ENCODE peak calls at places on chromosomes 2 and 18, in ten cellular contexts. M is epithelial cell of esophagus, B is spleen, V is uterus, E is mucosa of descending colon, D is Peyer's patch, H is sigmoid colon, P is ovary, G is mesendoderm, A is stomach. S is an unnamed sample.

GRCh38 chr2:170145675-170146432 is 32.1 kb upstream of the MYO3B start:
- DNase-seq in M (no peak), B (no peak), V (no peak), E (no peak), D (no peak), H (no peak), P (no peak), G (no peak), A (no peak), S (no peak)

GRCh38 chr2:86015006-86015405 is 90.7 kb downstream of the POLR1A start:
- DNase-seq in M (no peak), B (peak), V (no peak), E (no peak), D (no peak), H (peak), P (no peak), G (no peak), A (no peak), S (no peak)

GRCh38 chr2:43065036-43065435 is 161.4 kb downstream of the ZFP36L2 start:
- DNase-seq in M (no peak), B (peak), V (no peak), E (peak), D (no peak), H (peak), P (peak), G (no peak), A (no peak), S (no peak)

GRCh38 chr2:172442072-172442895 is 14.9 kb downstream of the ITGA6 start:
- DNase-seq in M (peak), B (no peak), V (peak), E (peak), D (peak), H (no peak), P (no peak), G (peak), A (peak), S (peak)

GRCh38 chr2:25328152-25329085 is 13.3 kb downstream of the DNMT3A start:
- DNase-seq in M (no peak), B (peak), V (no peak), E (no peak), D (no peak), H (no peak), P (peak), G (no peak), A (no peak), S (no peak)

GRCh38 chr18:55821219-55821618 is 233.2 kb upstream of the TCF4 start:
- DNase-seq in M (peak), B (no peak), V (no peak), E (no peak), D (no peak), H (no peak), P (no peak), G (no peak), A (no peak), S (peak)

GRCh38 chr18:74745658-74746403 is 148.2 kb downstream of the ZNF407 start:
- DNase-seq in M (peak), B (no peak), V (no peak), E (no peak), D (peak), H (no peak), P (no peak), G (no peak), A (no peak), S (peak)

GRCh38 chr18:46899274-46899948 is 17.9 kb downstream of the PIAS2 start:
- DNase-seq in M (no peak), B (no peak), V (no peak), E (no peak), D (no peak), H (no peak), P (no peak), G (peak), A (no peak), S (no peak)

GRCh38 chr2:26735096-26735495 is 29.0 kb upstream of the SLC35F6 start:
- DNase-seq in M (peak), B (peak), V (no peak), E (no peak), D (no peak), H (no peak), P (no peak), G (no peak), A (no peak), S (peak)

GRCh38 chr18:1503847-1504246 is 599.2 kb downstream of the ADCYAP1 start:
- DNase-seq in M (no peak), B (no peak), V (no peak), E (no peak), D (no peak), H (no peak), P (no peak), G (no peak), A (no peak), S (no peak)

GRCh38 chr2:240701736-240702639 is 10.3 kb downstream of the AQP12A start:
- DNase-seq in M (no peak), B (peak), V (no peak), E (no peak), D (no peak), H (no peak), P (peak), G (no peak), A (no peak), S (no peak)

GRCh38 chr2:16383411-16383810 is 282.2 kb downstream of the CYRIA start:
- DNase-seq in M (no peak), B (no peak), V (no peak), E (no peak), D (no peak), H (no peak), P (no peak), G (no peak), A (no peak), S (no peak)

GRCh38 chr2:11716689-11717321 is 29.6 kb upstream of the LPIN1 start:
- DNase-seq in M (peak), B (no peak), V (no peak), E (no peak), D (no peak), H (no peak), P (no peak), G (peak), A (no peak), S (no peak)

GRCh38 chr18:63040788-63041410 is 278.7 kb downstream of the BCL2 start:
- DNase-seq in M (no peak), B (no peak), V (no peak), E (no peak), D (no peak), H (no peak), P (no peak), G (no peak), A (no peak), S (no peak)

GRCh38 chr2:84495539-84496146 is 20.7 kb upstream of the DNAH6 start:
- DNase-seq in M (peak), B (no peak), V (peak), E (no peak), D (peak), H (no peak), P (no peak), G (peak), A (no peak), S (peak)

GRCh38 chr2:47803363-47803762 is 20.4 kb downstream of the MSH6 start:
- DNase-seq in M (no peak), B (no peak), V (no peak), E (no peak), D (no peak), H (no peak), P (no peak), G (no peak), A (no peak), S (no peak)

GRCh38 chr2:101204400-101205095 is 48.1 kb upstream of the CNOT11 start:
- DNase-seq in M (no peak), B (no peak), V (no peak), E (no peak), D (no peak), H (no peak), P (no peak), G (no peak), A (no peak), S (peak)
- H3K4me3 ChIP-seq in M (no peak), B (no peak), V (no peak), E (no peak), D (no peak), H (no peak), P (no peak), G (no peak), A (no peak), S (no peak)

GRCh38 chr18:9117980-9118841 is 15.7 kb downstream of the NDUFV2 start:
- DNase-seq in M (peak), B (no peak), V (no peak), E (no peak), D (no peak), H (no peak), P (no peak), G (no peak), A (no peak), S (no peak)
- H3K4me3 ChIP-seq in M (no peak), B (no peak), V (no peak), E (no peak), D (no peak), H (no peak), P (no peak), G (no peak), A (no peak), S (no peak)

GRCh38 chr18:12421732-12422131 is 14.0 kb downstream of the PRELID3A start:
- DNase-seq in M (no peak), B (no peak), V (no peak), E (no peak), D (no peak), H (no peak), P (no peak), G (peak), A (no peak), S (no peak)

GRCh38 chr18:12423820-12424219 is 16.1 kb downstream of the PRELID3A start:
- DNase-seq in M (no peak), B (peak), V (no peak), E (no peak), D (no peak), H (no peak), P (no peak), G (no peak), A (no peak), S (no peak)

GRCh38 chr18:12422936-12423335 is 15.2 kb downstream of the PRELID3A start:
- DNase-seq in M (no peak), B (no peak), V (no peak), E (no peak), D (no peak), H (no peak), P (no peak), G (peak), A (no peak), S (no peak)

GRCh38 chr18:12423393-12423792 is 15.7 kb downstream of the PRELID3A start:
- DNase-seq in M (no peak), B (no peak), V (no peak), E (no peak), D (no peak), H (no peak), P (no peak), G (no peak), A (no peak), S (no peak)

GRCh38 chr18:12420831-12421421 is 13.2 kb downstream of the PRELID3A start:
- DNase-seq in M (no peak), B (no peak), V (no peak), E (no peak), D (no peak), H (no peak), P (peak), G (peak), A (no peak), S (no peak)
- H3K4me3 ChIP-seq in M (no peak), B (peak), V (peak), E (no peak), D (peak), H (peak), P (peak), G (no peak), A (peak), S (no peak)

DNA sequence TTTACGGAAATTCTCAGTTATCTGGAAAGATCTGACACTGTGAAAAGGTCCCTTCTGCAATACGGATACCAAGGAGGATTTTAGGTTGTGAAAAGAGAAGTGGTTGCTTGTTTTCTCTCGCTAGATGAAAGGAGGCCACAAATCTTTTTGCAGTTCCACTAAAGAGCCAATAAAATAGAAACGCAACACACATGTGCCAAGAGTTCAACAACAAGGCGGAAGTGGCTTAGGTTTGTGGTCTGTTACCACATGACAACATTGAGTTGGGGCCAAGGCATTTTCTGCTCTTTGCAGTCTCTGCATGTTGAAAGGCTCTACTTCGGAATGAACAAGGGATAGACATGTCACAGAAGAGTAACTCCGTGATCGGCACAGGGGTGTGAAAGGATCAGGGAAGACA is 115.7 kb upstream of the OSR1 start:
- DNase-seq in M (peak), B (no peak), V (no peak), E (no peak), D (peak), H (peak), P (no peak), G (no peak), A (no peak), S (peak)
- H3K4me3 ChIP-seq in M (no peak), B (no peak), V (no peak), E (no peak), D (no peak), H (no peak), P (no peak), G (no peak), A (no peak), S (no peak)

DNA sequence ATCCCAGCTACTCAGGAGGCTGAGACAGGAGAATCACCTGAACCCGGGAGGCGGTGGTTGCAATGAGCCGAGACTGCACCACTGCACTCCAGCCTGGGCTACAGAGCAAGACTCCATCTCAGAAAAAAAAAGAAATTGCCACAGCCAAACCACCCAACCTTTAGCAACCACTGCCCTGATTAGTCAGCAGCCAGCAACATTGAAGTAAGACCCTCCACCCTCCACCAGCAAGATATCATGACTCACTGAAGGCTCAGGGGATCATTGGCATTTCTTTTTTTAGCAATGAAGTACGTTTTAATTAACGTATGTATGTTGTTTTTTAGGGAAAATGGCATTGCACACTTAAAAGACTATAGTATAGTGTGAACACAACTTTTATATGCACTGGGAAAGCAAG is 349.1 kb upstream of the ACVR2A start:
- DNase-seq in M (no peak), B (no peak), V (no peak), E (no peak), D (no peak), H (no peak), P (no peak), G (no peak), A (no peak), S (no peak)
- H3K4me3 ChIP-seq in M (no peak), B (no peak), V (no peak), E (no peak), D (no peak), H (no peak), P (no peak), G (no peak), A (no peak), S (no peak)

GRCh38 chr2:197867630-197868029 is 63.2 kb downstream of the PLCL1 start:
- DNase-seq in M (no peak), B (no peak), V (no peak), E (no peak), D (no peak), H (no peak), P (no peak), G (peak), A (no peak), S (no peak)

GRCh38 chr2:197870137-197870536 is 65.7 kb downstream of the PLCL1 start:
- DNase-seq in M (no peak), B (no peak), V (no peak), E (no peak), D (no peak), H (no peak), P (no peak), G (no peak), A (no peak), S (no peak)

GRCh38 chr2:197868136-197868535 is 63.7 kb downstream of the PLCL1 start:
- DNase-seq in M (no peak), B (no peak), V (no peak), E (no peak), D (no peak), H (no peak), P (no peak), G (peak), A (no peak), S (no peak)

GRCh38 chr2:197869501-197870111 is 65.2 kb downstream of the PLCL1 start:
- DNase-seq in M (no peak), B (no peak), V (no peak), E (no peak), D (no peak), H (no peak), P (no peak), G (peak), A (no peak), S (no peak)

DNA sequence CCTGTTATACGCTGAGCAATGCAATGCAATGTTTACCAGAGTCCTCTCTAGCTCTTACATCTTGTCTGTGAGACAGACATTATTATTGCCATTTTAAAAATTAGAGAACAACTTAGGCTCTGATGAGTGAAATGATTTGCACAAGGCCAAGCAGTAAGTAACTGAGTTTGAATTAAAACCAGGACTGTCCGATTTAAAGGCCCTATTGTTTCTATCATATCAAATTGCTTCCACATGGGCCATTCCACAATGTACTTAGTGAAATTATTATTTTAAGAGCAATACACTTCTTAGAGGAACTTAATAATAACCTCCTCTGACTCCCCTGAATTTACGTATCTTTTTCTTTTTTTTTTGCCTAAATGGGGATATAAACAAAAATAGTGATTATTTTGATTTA is 64.6 kb downstream of the PLCL1 start:
- DNase-seq in M (no peak), B (no peak), V (no peak), E (no peak), D (no peak), H (no peak), P (no peak), G (no peak), A (no peak), S (no peak)
- H3K4me3 ChIP-seq in M (no peak), B (no peak), V (no peak), E (no peak), D (no peak), H (no peak), P (no peak), G (no peak), A (no peak), S (no peak)

S was measured in MG63.